ENCODE peak calls at places on chromosomes 3 and 15, in four cellular contexts. Y is brain microvascular endothelial cell, P is fibroblast of the conjunctiva, Q is left colon. A is an unnamed sample.

GRCh38 chr3:33385423-33385822 is 54.8 kb downstream of the UBP1 start:
- DNase-seq in Y (no peak), P (no peak), Q (no peak), A (no peak)

GRCh38 chr3:46393554-46394434 is 13.1 kb downstream of the CCR5AS start:
- DNase-seq in Y (no peak), P (no peak), Q (no peak), A (no peak)

GRCh38 chr3:171172070-171172469 is 145.6 kb upstream of the SLC2A2 start:
- DNase-seq in Y (no peak), P (no peak), Q (no peak), A (no peak)

GRCh38 chr3:123492188-123492587 is 43.3 kb upstream of the ADCY5 start:
- DNase-seq in Y (no peak), P (no peak), Q (no peak), A (no peak)

GRCh38 chr3:51353566-51354140 is 31.4 kb upstream of the MANF start:
- DNase-seq in Y (no peak), P (no peak), Q (no peak), A (no peak)

GRCh38 chr3:179373938-179374337 is 26.4 kb downstream of the MFN1 start:
- DNase-seq in Y (no peak), P (no peak), Q (no peak), A (no peak)

GRCh38 chr3:156677120-156677479 is 2.7 kb downstream of the TIPARP start:
- DNase-seq in Y (no peak), P (no peak), Q (no peak), A (no peak)

GRCh38 chr3:152909180-152909883 is 74.4 kb downstream of the P2RY1 start:
- DNase-seq in Y (peak), P (peak), Q (no peak), A (peak)

GRCh38 chr15:77966540-77967290 is 110.8 kb downstream of the TBC1D2B start:
- DNase-seq in Y (peak), P (peak), Q (no peak), A (peak)

GRCh38 chr15:88878720-88879184 is 16.6 kb downstream of the HAPLN3 start:
- DNase-seq in Y (peak), P (no peak), Q (peak), A (peak)

GRCh38 chr15:29126821-29127461 is 142.7 kb downstream of the NSMCE3 start:
- DNase-seq in Y (no peak), P (no peak), Q (no peak), A (no peak)

GRCh38 chr15:88982946-88983342 is 69.8 kb upstream of the MFGE8 start:
- DNase-seq in Y (no peak), P (no peak), Q (no peak), A (no peak)

GRCh38 chr15:40857601-40858351 is 13.9 kb downstream of the SPINT1 start:
- DNase-seq in Y (peak), P (peak), Q (peak), A (peak)

GRCh38 chr15:36449084-36449661 is 130.3 kb upstream of the CDIN1 start:
- DNase-seq in Y (no peak), P (no peak), Q (no peak), A (peak)

GRCh38 chr3:128438488-128439072 is 28.1 kb downstream of the DNAJB8 start:
- DNase-seq in Y (no peak), P (no peak), Q (no peak), A (no peak)

GRCh38 chr15:98586066-98586465 is 62.3 kb upstream of the IGF1R start:
- DNase-seq in Y (no peak), P (no peak), Q (no peak), A (no peak)

GRCh38 chr3:143083781-143084180 is 35.8 kb upstream of the CHST2 start:
- DNase-seq in Y (no peak), P (no peak), Q (no peak), A (no peak)